ENCODE peak calls at places on chromosomes 12 and 14, in four cellular contexts. A is G401; R is AG10803; Y is activated CD8-positive, alpha-beta T cell treated with anti-CD3 and anti-CD28 coated beads, Interleukin-2, amount 10 ng/mL, durations not matched to agents 7 days and 5 days. D is an unnamed sample.

GRCh38 chr12:92929957-92930356 is 862 bp upstream of the EEA1 start:
- DNase-seq in R (no peak), Y (no peak), A (peak; percentile 39), D (no peak)

GRCh38 chr12:71392521-71393145 is 47.0 kb upstream of the LGR5 start:
- DNase-seq in A (peak; percentile 50), Y (no peak), R (peak; percentile 81), D (peak; percentile 62)

GRCh38 chr12:99059824-99060526 is 414.9 kb downstream of the APAF1 start:
- DNase-seq in Y (no peak), A (no peak), R (peak; percentile 54), D (peak; percentile 1)

GRCh38 chr14:55071870-55072640 is 20.6 kb downstream of the MAPK1IP1L start:
- DNase-seq in R (peak; percentile 93), Y (no peak), A (peak; percentile 79), D (peak; percentile 92)

GRCh38 chr12:47007048-47007447 is 72.4 kb upstream of the PCED1B start:
- DNase-seq in Y (no peak), A (no peak), R (no peak), D (no peak)

GRCh38 chr14:46054526-46054925 is 597.1 kb downstream of the RPL10L start:
- DNase-seq in Y (no peak), R (peak; percentile 81), A (peak; percentile 2), D (peak; percentile 68)

GRCh38 chr14:32578181-32578580 is 249.1 kb downstream of the AKAP6 start:
- DNase-seq in A (no peak), R (no peak), Y (no peak), D (no peak)

GRCh38 chr12:132523576-132524331 is 33.8 kb downstream of the FBRSL1 start:
- DNase-seq in A (peak; percentile 79), R (peak; percentile 29), Y (peak; percentile 83), D (peak; percentile 41)

GRCh38 chr14:59140441-59140840 is 48.0 kb upstream of the DAAM1 start:
- DNase-seq in Y (no peak), R (peak; percentile 11), A (no peak), D (no peak)

GRCh38 chr12:125657681-125658080 is 592.4 kb downstream of the AACS start:
- DNase-seq in R (no peak), Y (no peak), A (no peak), D (no peak)

GRCh38 chr12:79689477-79690155 is 1.1 kb downstream of the PAWR start:
- DNase-seq in Y (peak; percentile 21), R (peak; percentile 49), A (peak; percentile 34), D (peak; percentile 41)

GRCh38 chr14:51824191-51824590 is 36.2 kb upstream of the GNG2 start:
- DNase-seq in A (no peak), Y (no peak), R (peak; percentile 51), D (no peak)

GRCh38 chr14:89214221-89214965 is 202.6 kb downstream of the FOXN3 start:
- DNase-seq in Y (no peak), A (peak; percentile 88), R (peak; percentile 31), D (no peak)

GRCh38 chr14:64541971-64542838 is 1.7 kb downstream of the HSPA2 start:
- DNase-seq in R (no peak), A (no peak), Y (peak; percentile 28), D (no peak)

GRCh38 chr12:64390275-64390851 is at the start of gene C12orf56:
- DNase-seq in R (peak; percentile 30), A (no peak), Y (peak; percentile 38), D (peak; percentile 23)

GRCh38 chr12:109779382-109779781 is 53.8 kb downstream of the TRPV4 start:
- DNase-seq in R (no peak), A (no peak), Y (no peak), D (peak; percentile 18)

GRCh38 chr14:75430526-75430925 is 2.7 kb downstream of the JDP2 start:
- DNase-seq in Y (no peak), R (peak; percentile 76), A (peak; percentile 76), D (no peak)

GRCh38 chr12:1471224-1471623 is 123.2 kb downstream of the FBXL14 start:
- DNase-seq in R (no peak), Y (no peak), A (no peak), D (no peak)

GRCh38 chr12:119693006-119693405 is 25.1 kb downstream of the PRKAB1 start:
- DNase-seq in Y (no peak), R (peak; percentile 97), A (peak; percentile 14), D (peak; percentile 94)

GRCh38 chr12:130879212-130879686 is 7.4 kb downstream of the RAN start:
- DNase-seq in Y (no peak), A (no peak), R (no peak), D (no peak)